ENCODE peak calls at places on chromosomes 4 and X, in ten cellular contexts. J, H, G, E, I, Q, M, Z, D and B are unnamed samples.
A peak's percentile ranks its signal among the peaks of the same experiment; 100 is the strongest.

GRCh38 chrX:1741828-1742394 is 127.1 kb downstream of the ASMT start:
- DNase-seq in E (no peak), H (no peak), J (no peak), G (no peak), D (no peak), Q (no peak), Z (no peak), I (no peak), M (no peak), B (no peak)

GRCh38 chr4:32544846-32545245 is 1824.7 kb downstream of the PCDH7 start:
- DNase-seq in G (no peak), Z (no peak), D (no peak), H (no peak), Q (no peak), M (no peak), I (no peak), J (no peak), E (no peak), B (no peak)

GRCh38 chr4:185128272-185129119 is 14.6 kb upstream of the SLC25A4 start:
- DNase-seq in H (peak; percentile 70), Q (peak; percentile 36), E (no peak), M (peak; percentile 71), G (peak; percentile 58), J (no peak), I (no peak), Z (no peak), D (peak; percentile 85), B (no peak)

GRCh38 chrX:111447298-111447697 is 35.3 kb upstream of the DCX start:
- DNase-seq in H (peak; percentile 57), G (no peak), D (peak; percentile 86), Z (no peak), I (peak; percentile 90), J (no peak), M (peak; percentile 47), E (no peak), Q (no peak), B (no peak)

GRCh38 chr4:41120297-41121217 is 93.8 kb downstream of the APBB2 start:
- DNase-seq in H (no peak), I (no peak), G (peak; percentile 23), M (peak; percentile 63), D (no peak), Z (peak; percentile 69), Q (no peak), J (peak; percentile 28), E (no peak), B (no peak)

GRCh38 chr4:188841523-188841922 is 702.3 kb downstream of the TRIML1 start:
- DNase-seq in Q (no peak), J (no peak), Z (no peak), M (no peak), I (no peak), H (no peak), D (no peak), G (no peak), E (no peak), B (no peak)

GRCh38 chr4:164550989-164551712 is 202.8 kb upstream of the SMIM31 start:
- DNase-seq in J (no peak), E (no peak), G (no peak), M (no peak), I (no peak), H (no peak), Q (no peak), D (no peak), Z (no peak), B (no peak)

GRCh38 chrX:46912673-46913491 is 661 bp downstream of the JADE3 start:
- DNase-seq in J (no peak), Z (peak; percentile 27), Q (peak; percentile 19), H (peak; percentile 49), G (peak; percentile 76), E (peak; percentile 1), M (peak; percentile 77), I (peak; percentile 19), D (peak; percentile 79), B (no peak)

GRCh38 chrX:113892401-113892800 is 691.5 kb upstream of the HTR2C start:
- DNase-seq in Q (no peak), E (no peak), J (no peak), M (no peak), Z (no peak), D (no peak), I (no peak), G (no peak), H (no peak), B (no peak)

GRCh38 chr4:118881512-118882146 is 7.0 kb upstream of the SYNPO2 start:
- DNase-seq in E (no peak), D (no peak), M (no peak), Z (no peak), Q (no peak), I (no peak), H (peak; percentile 57), J (no peak), G (no peak), B (no peak)

GRCh38 chr4:107845721-107846120 is 21.0 kb downstream of the SGMS2 start:
- DNase-seq in J (no peak), D (no peak), Z (no peak), I (no peak), Q (no peak), H (no peak), M (no peak), G (no peak), E (no peak), B (no peak)

GRCh38 chr4:107893171-107894137 is 37.9 kb upstream of the CYP2U1 start:
- DNase-seq in Q (no peak), E (no peak), M (no peak), D (peak; percentile 39), H (no peak), Z (peak; percentile 72), I (no peak), G (no peak), J (no peak), B (no peak)

GRCh38 chr4:93960450-93960849 is 131.9 kb downstream of the ATOH1 start:
- DNase-seq in E (no peak), M (no peak), G (no peak), J (no peak), Z (no peak), I (no peak), D (no peak), H (no peak), Q (no peak), B (no peak)

GRCh38 chr4:93764647-93765246 is 63.8 kb upstream of the ATOH1 start:
- DNase-seq in Z (peak; percentile 36), D (peak; percentile 76), I (peak; percentile 51), J (peak; percentile 14), E (no peak), G (peak; percentile 47), Q (no peak), H (no peak), M (peak; percentile 67), B (no peak)